ENCODE peak calls at places on chromosome 13, in seven cellular contexts. One of them, this sample, is unnamed.

GRCh38 chr13:113638173-113638746 is 19.7 kb downstream of the ATP4B start:
- DNase-seq in left ventricle myocardium inferior: peak
- DNase-seq in spleen: no peak
- DNase-seq in heart right ventricle: no peak
- DNase-seq in Peyer's patch: peak
- DNase-seq in tibial artery: no peak
- DNase-seq in CD4-positive, alpha-beta memory T cell: no peak
- DNase-seq in this sample: peak

GRCh38 chr13:112095354-112095753 is 28.4 kb downstream of the SOX1 start:
- DNase-seq in heart right ventricle: no peak
- DNase-seq in tibial artery: no peak
- DNase-seq in Peyer's patch: no peak
- DNase-seq in CD4-positive, alpha-beta memory T cell: no peak
- DNase-seq in left ventricle myocardium inferior: no peak
- DNase-seq in spleen: no peak
- DNase-seq in this sample: no peak

GRCh38 chr13:106736941-106737340 is 169.0 kb upstream of the ARGLU1 start:
- DNase-seq in spleen: no peak
- DNase-seq in heart right ventricle: no peak
- DNase-seq in Peyer's patch: no peak
- DNase-seq in left ventricle myocardium inferior: no peak
- DNase-seq in CD4-positive, alpha-beta memory T cell: no peak
- DNase-seq in tibial artery: no peak
- DNase-seq in this sample: no peak

GRCh38 chr13:72586519-72586918 is 140.9 kb downstream of the MZT1 start:
- DNase-seq in tibial artery: no peak
- DNase-seq in Peyer's patch: no peak
- DNase-seq in left ventricle myocardium inferior: no peak
- DNase-seq in spleen: no peak
- DNase-seq in heart right ventricle: no peak
- DNase-seq in CD4-positive, alpha-beta memory T cell: no peak
- DNase-seq in this sample: no peak

GRCh38 chr13:112814905-112815585 is 125.2 kb downstream of the ATP11A start:
- DNase-seq in CD4-positive, alpha-beta memory T cell: no peak
- DNase-seq in tibial artery: no peak
- DNase-seq in Peyer's patch: no peak
- DNase-seq in heart right ventricle: no peak
- DNase-seq in spleen: no peak
- DNase-seq in left ventricle myocardium inferior: peak
- DNase-seq in this sample: no peak

GRCh38 chr13:95676100-95676774 is 702 bp upstream of the DNAJC3 start:
- DNase-seq in spleen: peak
- DNase-seq in Peyer's patch: peak
- DNase-seq in left ventricle myocardium inferior: no peak
- DNase-seq in tibial artery: no peak
- DNase-seq in heart right ventricle: peak
- DNase-seq in CD4-positive, alpha-beta memory T cell: peak
- DNase-seq in this sample: peak

GRCh38 chr13:25114220-25114619 is 18.3 kb downstream of the PABPC3 start:
- DNase-seq in CD4-positive, alpha-beta memory T cell: peak
- DNase-seq in heart right ventricle: peak
- DNase-seq in Peyer's patch: peak
- DNase-seq in left ventricle myocardium inferior: peak
- DNase-seq in tibial artery: peak
- DNase-seq in spleen: no peak
- DNase-seq in this sample: peak

GRCh38 chr13:113742000-113742441 is 17.0 kb upstream of the TMEM255B start:
- DNase-seq in spleen: peak
- DNase-seq in Peyer's patch: peak
- DNase-seq in heart right ventricle: no peak
- DNase-seq in tibial artery: peak
- DNase-seq in CD4-positive, alpha-beta memory T cell: no peak
- DNase-seq in left ventricle myocardium inferior: no peak
- DNase-seq in this sample: peak

GRCh38 chr13:75120071-75120470 is 361.9 kb downstream of the TBC1D4 start:
- DNase-seq in spleen: no peak
- DNase-seq in Peyer's patch: no peak
- DNase-seq in CD4-positive, alpha-beta memory T cell: no peak
- DNase-seq in tibial artery: no peak
- DNase-seq in heart right ventricle: no peak
- DNase-seq in left ventricle myocardium inferior: no peak
- DNase-seq in this sample: no peak

GRCh38 chr13:40149611-40150283 is 494.3 kb downstream of the COG6 start:
- DNase-seq in spleen: no peak
- DNase-seq in tibial artery: peak
- DNase-seq in Peyer's patch: no peak
- DNase-seq in left ventricle myocardium inferior: no peak
- DNase-seq in CD4-positive, alpha-beta memory T cell: no peak
- DNase-seq in heart right ventricle: peak
- DNase-seq in this sample: no peak

GRCh38 chr13:33272531-33273124 is 12.9 kb downstream of the STARD13 start:
- DNase-seq in Peyer's patch: peak
- DNase-seq in spleen: no peak
- DNase-seq in tibial artery: no peak
- DNase-seq in heart right ventricle: no peak
- DNase-seq in CD4-positive, alpha-beta memory T cell: no peak
- DNase-seq in left ventricle myocardium inferior: no peak
- DNase-seq in this sample: no peak

GRCh38 chr13:46035066-46035465 is 17.5 kb downstream of the ZC3H13 start:
- DNase-seq in Peyer's patch: no peak
- DNase-seq in spleen: no peak
- DNase-seq in tibial artery: no peak
- DNase-seq in heart right ventricle: no peak
- DNase-seq in left ventricle myocardium inferior: no peak
- DNase-seq in CD4-positive, alpha-beta memory T cell: no peak
- DNase-seq in this sample: no peak
- H3K27ac ChIP-seq in Peyer's patch: no peak
- H3K27ac ChIP-seq in spleen: no peak
- H3K27ac ChIP-seq in tibial artery: no peak
- H3K27ac ChIP-seq in heart right ventricle: no peak
- H3K27ac ChIP-seq in left ventricle myocardium inferior: no peak
- H3K27ac ChIP-seq in CD4-positive, alpha-beta memory T cell: no peak
- H3K27ac ChIP-seq in this sample: no peak

DNA sequence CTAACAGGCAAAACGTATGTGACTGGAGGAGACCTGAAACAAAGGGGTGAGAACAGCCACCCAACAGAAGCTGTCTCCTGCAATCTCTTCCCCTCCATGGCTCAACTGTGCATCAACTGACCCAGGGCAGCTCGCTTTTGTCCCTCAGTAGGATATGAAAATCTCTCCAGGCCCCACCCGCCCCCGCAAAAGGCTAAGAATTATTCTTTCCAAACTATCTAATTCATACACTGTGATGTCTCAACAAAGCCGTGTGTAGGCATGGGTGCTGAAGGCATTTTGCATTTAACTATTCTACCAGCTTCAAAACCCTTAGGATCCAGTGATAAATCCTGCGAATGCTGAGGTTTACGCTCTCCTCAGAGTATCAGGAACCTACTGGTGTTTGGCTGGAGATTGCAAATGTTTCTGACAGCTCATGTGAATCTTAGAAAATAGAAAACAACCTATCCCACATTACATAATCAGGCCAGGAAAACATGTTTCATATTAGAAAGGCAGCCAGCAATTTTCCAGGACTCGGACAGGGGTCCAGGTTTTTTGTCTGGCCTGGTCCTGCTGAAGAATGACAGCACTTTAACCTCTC is 17.4 kb downstream of the DHRS12 start:
- DNase-seq in left ventricle myocardium inferior: no peak
- DNase-seq in spleen: no peak
- DNase-seq in CD4-positive, alpha-beta memory T cell: no peak
- DNase-seq in heart right ventricle: no peak
- DNase-seq in Peyer's patch: peak
- DNase-seq in tibial artery: no peak
- DNase-seq in this sample: no peak
- H3K4me3 ChIP-seq in left ventricle myocardium inferior: peak
- H3K4me3 ChIP-seq in spleen: no peak
- H3K4me3 ChIP-seq in CD4-positive, alpha-beta memory T cell: no peak
- H3K4me3 ChIP-seq in heart right ventricle: no peak
- H3K4me3 ChIP-seq in Peyer's patch: no peak
- H3K4me3 ChIP-seq in tibial artery: no peak
- H3K4me3 ChIP-seq in this sample: no peak

GRCh38 chr13:59562924-59563323 is 600.8 kb downstream of the DIAPH3 start:
- DNase-seq in heart right ventricle: no peak
- DNase-seq in Peyer's patch: no peak
- DNase-seq in left ventricle myocardium inferior: no peak
- DNase-seq in spleen: no peak
- DNase-seq in CD4-positive, alpha-beta memory T cell: no peak
- DNase-seq in tibial artery: no peak
- DNase-seq in this sample: no peak
- H3K27ac ChIP-seq in heart right ventricle: no peak
- H3K27ac ChIP-seq in Peyer's patch: no peak
- H3K27ac ChIP-seq in left ventricle myocardium inferior: no peak
- H3K27ac ChIP-seq in spleen: no peak
- H3K27ac ChIP-seq in CD4-positive, alpha-beta memory T cell: no peak
- H3K27ac ChIP-seq in tibial artery: no peak
- H3K27ac ChIP-seq in this sample: no peak

GRCh38 chr13:21079761-21080730 is 18.7 kb upstream of the LATS2 start:
- DNase-seq in tibial artery: peak
- DNase-seq in Peyer's patch: no peak
- DNase-seq in left ventricle myocardium inferior: no peak
- DNase-seq in CD4-positive, alpha-beta memory T cell: no peak
- DNase-seq in heart right ventricle: peak
- DNase-seq in spleen: no peak
- DNase-seq in this sample: no peak
- H3K4me3 ChIP-seq in tibial artery: peak
- H3K4me3 ChIP-seq in Peyer's patch: no peak
- H3K4me3 ChIP-seq in left ventricle myocardium inferior: peak
- H3K4me3 ChIP-seq in CD4-positive, alpha-beta memory T cell: no peak
- H3K4me3 ChIP-seq in heart right ventricle: no peak
- H3K4me3 ChIP-seq in spleen: no peak
- H3K4me3 ChIP-seq in this sample: no peak

GRCh38 chr13:27001705-27002104 is 169.9 kb downstream of the USP12 start:
- DNase-seq in spleen: no peak
- DNase-seq in CD4-positive, alpha-beta memory T cell: no peak
- DNase-seq in left ventricle myocardium inferior: no peak
- DNase-seq in tibial artery: no peak
- DNase-seq in heart right ventricle: no peak
- DNase-seq in Peyer's patch: peak
- DNase-seq in this sample: no peak
- H3K27ac ChIP-seq in spleen: no peak
- H3K27ac ChIP-seq in CD4-positive, alpha-beta memory T cell: no peak
- H3K27ac ChIP-seq in left ventricle myocardium inferior: no peak
- H3K27ac ChIP-seq in tibial artery: no peak
- H3K27ac ChIP-seq in heart right ventricle: no peak
- H3K27ac ChIP-seq in Peyer's patch: peak
- H3K27ac ChIP-seq in this sample: no peak

GRCh38 chr13:97226788-97227627 is 4.9 kb downstream of the MBNL2 start:
- DNase-seq in Peyer's patch: peak
- DNase-seq in CD4-positive, alpha-beta memory T cell: peak
- DNase-seq in heart right ventricle: no peak
- DNase-seq in spleen: no peak
- DNase-seq in tibial artery: no peak
- DNase-seq in left ventricle myocardium inferior: no peak
- DNase-seq in this sample: no peak

GRCh38 chr13:97223711-97224461 is 1.8 kb downstream of the MBNL2 start:
- DNase-seq in CD4-positive, alpha-beta memory T cell: peak
- DNase-seq in left ventricle myocardium inferior: peak
- DNase-seq in tibial artery: peak
- DNase-seq in heart right ventricle: peak
- DNase-seq in spleen: peak
- DNase-seq in Peyer's patch: peak
- DNase-seq in this sample: no peak

GRCh38 chr13:97226013-97226412 is 3.9 kb downstream of the MBNL2 start:
- DNase-seq in CD4-positive, alpha-beta memory T cell: no peak
- DNase-seq in heart right ventricle: no peak
- DNase-seq in tibial artery: no peak
- DNase-seq in left ventricle myocardium inferior: no peak
- DNase-seq in Peyer's patch: no peak
- DNase-seq in spleen: no peak
- DNase-seq in this sample: no peak

GRCh38 chr13:97224544-97225324 is 2.6 kb downstream of the MBNL2 start:
- DNase-seq in left ventricle myocardium inferior: no peak
- DNase-seq in heart right ventricle: no peak
- DNase-seq in Peyer's patch: peak
- DNase-seq in CD4-positive, alpha-beta memory T cell: peak
- DNase-seq in tibial artery: no peak
- DNase-seq in spleen: no peak
- DNase-seq in this sample: peak

DNA sequence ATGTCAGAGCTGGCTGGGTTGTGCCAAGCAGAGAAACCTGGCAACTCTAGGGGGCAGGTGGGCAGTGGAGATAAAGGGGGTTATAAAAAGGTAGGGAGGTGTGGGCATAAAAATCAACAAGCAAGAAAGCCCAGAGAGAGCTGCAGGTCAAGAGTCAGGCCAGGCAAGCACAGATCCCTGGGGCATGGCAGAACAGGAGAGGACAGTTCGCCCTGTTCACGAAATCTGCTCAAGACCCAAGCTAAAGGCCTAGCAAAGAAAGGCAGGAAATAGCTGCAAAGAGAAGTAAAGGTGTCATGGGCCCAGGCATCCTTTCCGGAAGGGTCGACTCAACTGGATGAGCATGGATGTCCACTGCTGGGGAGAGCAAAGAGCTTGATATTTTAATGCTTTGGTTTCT is 3.4 kb downstream of the MBNL2 start:
- DNase-seq in CD4-positive, alpha-beta memory T cell: peak
- DNase-seq in left ventricle myocardium inferior: no peak
- DNase-seq in heart right ventricle: no peak
- DNase-seq in spleen: no peak
- DNase-seq in Peyer's patch: no peak
- DNase-seq in tibial artery: no peak
- DNase-seq in this sample: no peak
- H3K4me3 ChIP-seq in CD4-positive, alpha-beta memory T cell: no peak
- H3K4me3 ChIP-seq in left ventricle myocardium inferior: peak
- H3K4me3 ChIP-seq in heart right ventricle: peak
- H3K4me3 ChIP-seq in spleen: peak
- H3K4me3 ChIP-seq in Peyer's patch: no peak
- H3K4me3 ChIP-seq in tibial artery: peak
- H3K4me3 ChIP-seq in this sample: peak

DNA sequence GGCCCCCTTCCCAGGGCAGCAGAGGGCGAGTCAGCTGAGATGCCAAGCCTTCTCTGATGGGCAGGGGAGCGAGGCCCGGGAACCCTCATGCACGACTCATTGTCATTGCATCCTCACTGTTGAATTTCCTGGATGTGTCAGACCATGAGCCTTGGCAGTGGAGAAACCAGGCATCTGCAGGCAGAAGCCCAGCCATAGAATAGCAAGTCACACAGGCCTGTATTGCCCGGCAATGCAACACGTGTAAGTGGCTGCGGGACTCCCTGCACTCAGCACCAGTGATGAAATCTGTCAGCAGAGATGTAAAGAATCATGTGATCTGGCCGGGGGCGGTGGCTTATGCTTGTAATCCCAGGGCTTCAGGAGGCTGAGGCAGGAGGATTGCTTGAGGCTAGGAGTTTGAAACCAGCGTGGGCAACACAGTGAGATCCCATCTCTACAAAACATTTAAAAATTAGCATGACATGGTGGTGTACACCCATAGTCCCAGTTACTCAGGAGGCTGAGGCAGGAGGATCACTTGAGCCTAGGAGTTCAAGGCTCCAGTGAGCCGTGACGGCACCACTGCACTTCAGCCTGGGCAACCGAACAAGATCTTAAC is 199.7 kb downstream of the KATNAL1 start:
- DNase-seq in tibial artery: no peak
- DNase-seq in left ventricle myocardium inferior: no peak
- DNase-seq in spleen: no peak
- DNase-seq in heart right ventricle: no peak
- DNase-seq in Peyer's patch: no peak
- DNase-seq in CD4-positive, alpha-beta memory T cell: no peak
- DNase-seq in this sample: no peak
- H3K27ac ChIP-seq in tibial artery: no peak
- H3K27ac ChIP-seq in left ventricle myocardium inferior: no peak
- H3K27ac ChIP-seq in spleen: no peak
- H3K27ac ChIP-seq in heart right ventricle: no peak
- H3K27ac ChIP-seq in Peyer's patch: no peak
- H3K27ac ChIP-seq in CD4-positive, alpha-beta memory T cell: no peak
- H3K27ac ChIP-seq in this sample: peak

GRCh38 chr13:98504029-98504351 is 72.9 kb downstream of the STK24 start:
- DNase-seq in CD4-positive, alpha-beta memory T cell: no peak
- DNase-seq in tibial artery: no peak
- DNase-seq in spleen: no peak
- DNase-seq in left ventricle myocardium inferior: no peak
- DNase-seq in Peyer's patch: no peak
- DNase-seq in heart right ventricle: no peak
- DNase-seq in this sample: no peak
- H3K4me3 ChIP-seq in CD4-positive, alpha-beta memory T cell: no peak
- H3K4me3 ChIP-seq in tibial artery: peak
- H3K4me3 ChIP-seq in spleen: no peak
- H3K4me3 ChIP-seq in left ventricle myocardium inferior: peak
- H3K4me3 ChIP-seq in Peyer's patch: no peak
- H3K4me3 ChIP-seq in heart right ventricle: no peak
- H3K4me3 ChIP-seq in this sample: no peak

This sample was measured in right lobe of liver.